ENCODE peak calls at places on chromosomes 16 and 17, in four cellular contexts. Q is non-pigmented ciliary epithelial cell, P is GM10248, J is pons. O is an unnamed sample.

GRCh38 chr16:10220942-10221341 is 38.7 kb upstream of the GRIN2A start:
- DNase-seq in Q (no peak), P (no peak), J (no peak), O (no peak)

GRCh38 chr17:44386182-44386525 is 3.3 kb downstream of the ITGA2B start:
- DNase-seq in Q (no peak), P (no peak), J (no peak), O (no peak)

GRCh38 chr16:67170168-67170947 is at the start of gene NOL3:
- DNase-seq in Q (no peak), P (peak), J (no peak), O (no peak)

GRCh38 chr16:64952177-64952576 is 169.7 kb downstream of the CDH11 start:
- DNase-seq in Q (peak), P (no peak), J (no peak), O (no peak)

GRCh38 chr17:39677581-39678339 is 9.5 kb downstream of the PNMT start:
- DNase-seq in Q (no peak), P (no peak), J (no peak), O (no peak)

GRCh38 chr16:10889880-10890279 is 12.9 kb downstream of the CIITA start:
- DNase-seq in Q (no peak), P (no peak), J (no peak), O (no peak)

GRCh38 chr17:49861150-49861884 is 13.4 kb upstream of the TAC4 start:
- DNase-seq in Q (no peak), P (peak), J (peak), O (peak)

GRCh38 chr17:37180371-37180770 is 195.4 kb upstream of the C17orf78 start:
- DNase-seq in Q (no peak), P (no peak), J (no peak), O (no peak)

GRCh38 chr17:83186751-83187421 is 107.5 kb downstream of the METRNL start:
- DNase-seq in Q (no peak), P (no peak), J (no peak), O (no peak)

GRCh38 chr17:514584-514983 is 162.0 kb upstream of the RPH3AL start:
- DNase-seq in Q (no peak), P (no peak), J (no peak), O (no peak)

GRCh38 chr16:2178321-2179106 is 17.9 kb downstream of the CASKIN1 start:
- DNase-seq in Q (no peak), P (no peak), J (no peak), O (peak)

GRCh38 chr17:55577687-55578086 is 66.4 kb upstream of the SMIM36 start:
- DNase-seq in Q (no peak), P (no peak), J (no peak), O (no peak)

GRCh38 chr16:72021043-72021442 is 12.5 kb downstream of the DHODH start:
- DNase-seq in Q (no peak), P (no peak), J (no peak), O (no peak)

GRCh38 chr17:14038206-14038605 is 31.1 kb upstream of the COX10 start:
- DNase-seq in Q (peak), P (no peak), J (no peak), O (no peak)

GRCh38 chr17:1511290-1511689 is 5.1 kb downstream of the INPP5K start:
- DNase-seq in Q (no peak), P (no peak), J (no peak), O (no peak)

GRCh38 chr16:89583895-89584644 is 8.5 kb downstream of the CPNE7 start:
- DNase-seq in Q (no peak), P (no peak), J (no peak), O (no peak)

GRCh38 chr17:75998327-75998795 is 2.3 kb upstream of the CDK3 start:
- DNase-seq in Q (no peak), P (no peak), J (no peak), O (no peak)

GRCh38 chr16:69693916-69694315 is 32.4 kb downstream of the NQO1 start:
- DNase-seq in Q (no peak), P (no peak), J (no peak), O (no peak)

GRCh38 chr16:80946481-80946880 is 60.2 kb downstream of the CMC2 start:
- DNase-seq in Q (no peak), P (no peak), J (no peak), O (no peak)

GRCh38 chr16:22787456-22788189 is 26.3 kb upstream of the HS3ST2 start:
- DNase-seq in Q (peak), P (no peak), J (peak), O (no peak)

GRCh38 chr17:36932383-36933173 is 4.7 kb upstream of the LHX1 start:
- DNase-seq in Q (no peak), P (no peak), J (no peak), O (no peak)

GRCh38 chr17:77963441-77963840 is 4.9 kb downstream of the TNRC6C start:
- DNase-seq in Q (peak), P (no peak), J (peak), O (no peak)

GRCh38 chr17:57570740-57571344 is 174.3 kb downstream of the CCDC182 start:
- DNase-seq in Q (no peak), P (no peak), J (peak), O (no peak)

GRCh38 chr17:1060991-1061390 is 64.1 kb downstream of the TIMM22 start:
- DNase-seq in Q (peak), P (no peak), J (no peak), O (no peak)

GRCh38 chr17:74977802-74978201 is 5.2 kb upstream of the HID1 start:
- DNase-seq in Q (no peak), P (no peak), J (no peak), O (no peak)

GRCh38 chr17:48038687-48039086 is 1.1 kb upstream of the COPZ2 start:
- DNase-seq in Q (no peak), P (no peak), J (no peak), O (no peak)

GRCh38 chr16:79865918-79866317 is 265.4 kb upstream of the MAF start:
- DNase-seq in Q (no peak), P (no peak), J (no peak), O (no peak)

GRCh38 chr16:80623376-80623775 is 82.6 kb downstream of the DYNLRB2 start:
- DNase-seq in Q (no peak), P (no peak), J (no peak), O (no peak)

GRCh38 chr17:38693700-38694329 is 11.3 kb upstream of the MLLT6 start:
- DNase-seq in Q (no peak), P (no peak), J (peak), O (no peak)

GRCh38 chr17:17043668-17044226 is 1.5 kb downstream of the MPRIP start:
- DNase-seq in Q (no peak), P (no peak), J (no peak), O (no peak)

GRCh38 chr17:38415250-38416194 is 12.7 kb upstream of the ARHGAP23 start:
- DNase-seq in Q (no peak), P (peak), J (no peak), O (no peak)

GRCh38 chr16:49524578-49525315 is 151.1 kb downstream of the C16orf78 start:
- DNase-seq in Q (no peak), P (no peak), J (no peak), O (no peak)

GRCh38 chr17:50699410-50699809 is 8.3 kb downstream of the ANKRD40 start:
- DNase-seq in Q (no peak), P (no peak), J (no peak), O (no peak)

GRCh38 chr16:997440-998051 is 16.0 kb downstream of the SOX8 start:
- DNase-seq in Q (no peak), P (no peak), J (no peak), O (no peak)

O was measured in GM12891.